ENCODE peak calls at places on chromosomes 4 and X, in four cellular contexts. G is T-helper 2 cell, J is neural progenitor cell, T is H7. S is an unnamed sample.

GRCh38 chrX:103461156-103461555 is 58.1 kb downstream of the RAB40A start:
- DNase-seq in G (no peak), J (no peak), T (no peak), S (no peak)

GRCh38 chrX:150769408-150769807 is 76.2 kb downstream of the MTMR1 start:
- DNase-seq in G (no peak), J (no peak), T (no peak), S (no peak)

GRCh38 chrX:133444196-133444595 is 28.9 kb upstream of the GPC4 start:
- DNase-seq in G (no peak), J (no peak), T (no peak), S (no peak)

GRCh38 chr4:67853336-67853735 is 30.5 kb downstream of the TMPRSS11D start:
- DNase-seq in G (no peak), J (no peak), T (no peak), S (no peak)

GRCh38 chrX:19183777-19184485 is 61.7 kb upstream of the ADGRG2 start:
- DNase-seq in G (no peak), J (no peak), T (no peak), S (no peak)

GRCh38 chr4:168978001-168978700 is 31.9 kb downstream of the CBR4 start:
- DNase-seq in G (no peak), J (no peak), T (no peak), S (no peak)

GRCh38 chr4:95545526-95545925 is 3.2 kb downstream of the UNC5C start:
- DNase-seq in G (no peak), J (no peak), T (no peak), S (no peak)

GRCh38 chrX:34778961-34779360 is 121.9 kb upstream of the TMEM47 start:
- DNase-seq in G (no peak), J (no peak), T (no peak), S (no peak)

GRCh38 chr4:120299631-120300030 is 233.0 kb upstream of the MAD2L1 start:
- DNase-seq in G (no peak), J (no peak), T (no peak), S (no peak)

GRCh38 chrX:1592863-1593201 is 1.4 kb downstream of the AKAP17A start:
- DNase-seq in G (no peak), J (no peak), T (peak; percentile 71), S (no peak)

GRCh38 chr4:158714937-158715336 is 8.3 kb downstream of the PPID start:
- DNase-seq in G (no peak), J (no peak), T (no peak), S (no peak)

GRCh38 chrX:109911046-109911445 is 91.9 kb upstream of the TMEM164 start:
- DNase-seq in G (no peak), J (no peak), T (peak; percentile 37), S (no peak)

GRCh38 chrX:130834149-130834548 is 68.9 kb downstream of the ENOX2 start:
- DNase-seq in G (no peak), J (peak; percentile 60), T (peak; percentile 10), S (no peak)

GRCh38 chrX:43644124-43644701 is 11.9 kb upstream of the MAOA start:
- DNase-seq in G (no peak), J (peak; percentile 27), T (no peak), S (no peak)

GRCh38 chr4:22678851-22679517 is 13.8 kb upstream of the GBA3 start:
- DNase-seq in G (no peak), J (no peak), T (no peak), S (no peak)

GRCh38 chrX:22060451-22060940 is 28.4 kb downstream of the PHEX start:
- DNase-seq in G (no peak), J (no peak), T (no peak), S (no peak)

GRCh38 chr4:111630705-111631104 is 514.5 kb upstream of the FAM241A start:
- DNase-seq in G (no peak), J (peak; percentile 43), T (no peak), S (no peak)

GRCh38 chrX:41559662-41560061 is 112.5 kb downstream of the NYX start:
- DNase-seq in G (no peak), J (no peak), T (no peak), S (no peak)

GRCh38 chrX:153564047-153564606 is 34.8 kb downstream of the CCNQ start:
- DNase-seq in G (no peak), J (no peak), T (no peak), S (peak; percentile 65)

GRCh38 chr4:168707205-168707604 is 210.4 kb downstream of the PALLD start:
- DNase-seq in G (no peak), J (no peak), T (no peak), S (no peak)

GRCh38 chr4:76212851-76213414 is 691 bp downstream of the SCARB2 start:
- DNase-seq in G (peak; percentile 32), J (peak; percentile 25), T (peak; percentile 20), S (peak; percentile 27)

GRCh38 chrX:30887721-30888120 is 1.3 kb downstream of the TAB3 start:
- DNase-seq in G (no peak), J (no peak), T (no peak), S (no peak)